ENCODE peak calls at places on chromosomes 2 and 18, in six cellular contexts. J is transverse colon; E is CD4-positive, alpha-beta T cell; G is effector memory CD4-positive, alpha-beta T cell; Y is heart left ventricle; B is left ventricle myocardium inferior. O is an unnamed sample.

GRCh38 chr18:22547807-22548561 is 130.3 kb upstream of the CTAGE1 start:
- DNase-seq in E (no peak), B (no peak), J (no peak), G (no peak), Y (no peak), O (no peak)

GRCh38 chr2:201795608-201796477 is 10.5 kb upstream of the CDK15 start:
- DNase-seq in B (no peak), G (no peak), Y (no peak), J (no peak), E (no peak), O (no peak)

GRCh38 chr18:54117853-54118773 is 106.4 kb downstream of the MBD2 start:
- DNase-seq in G (no peak), Y (no peak), E (no peak), B (no peak), J (no peak), O (no peak)

GRCh38 chr2:121150126-121150525 is 134.9 kb downstream of the TFCP2L1 start:
- DNase-seq in Y (no peak), J (no peak), B (no peak), E (no peak), G (no peak), O (no peak)

GRCh38 chr18:63183952-63184351 is 135.6 kb downstream of the BCL2 start:
- DNase-seq in G (no peak), E (no peak), B (no peak), J (no peak), Y (no peak), O (no peak)

GRCh38 chr2:157032019-157032418 is 225.5 kb upstream of the GALNT5 start:
- DNase-seq in G (no peak), J (no peak), B (no peak), E (no peak), Y (no peak), O (no peak)

GRCh38 chr2:143646271-143646670 is 517.1 kb downstream of the ARHGAP15 start:
- DNase-seq in B (no peak), J (no peak), E (no peak), G (no peak), Y (no peak), O (no peak)

GRCh38 chr2:195404650-195405049 is 252.4 kb upstream of the SLC39A10 start:
- DNase-seq in E (no peak), B (no peak), J (no peak), Y (no peak), G (no peak), O (no peak)

GRCh38 chr18:61001138-61001537 is 332.1 kb upstream of the CDH20 start:
- DNase-seq in J (no peak), B (no peak), G (no peak), Y (no peak), E (no peak), O (no peak)

GRCh38 chr2:192645811-192646598 is 451.3 kb upstream of the TMEFF2 start:
- DNase-seq in G (no peak), B (no peak), Y (no peak), E (no peak), J (no peak), O (no peak)

GRCh38 chr18:1036926-1037325 is 132.3 kb downstream of the ADCYAP1 start:
- DNase-seq in J (no peak), Y (no peak), E (no peak), G (no peak), B (no peak), O (no peak)

GRCh38 chr2:170155723-170156253 is 22.2 kb upstream of the MYO3B start:
- DNase-seq in Y (no peak), G (no peak), J (no peak), E (no peak), B (no peak), O (no peak)

GRCh38 chr2:173922760-173923159 is 42.4 kb downstream of the SP3 start:
- DNase-seq in B (no peak), G (no peak), J (no peak), Y (no peak), E (no peak), O (no peak)

DNA sequence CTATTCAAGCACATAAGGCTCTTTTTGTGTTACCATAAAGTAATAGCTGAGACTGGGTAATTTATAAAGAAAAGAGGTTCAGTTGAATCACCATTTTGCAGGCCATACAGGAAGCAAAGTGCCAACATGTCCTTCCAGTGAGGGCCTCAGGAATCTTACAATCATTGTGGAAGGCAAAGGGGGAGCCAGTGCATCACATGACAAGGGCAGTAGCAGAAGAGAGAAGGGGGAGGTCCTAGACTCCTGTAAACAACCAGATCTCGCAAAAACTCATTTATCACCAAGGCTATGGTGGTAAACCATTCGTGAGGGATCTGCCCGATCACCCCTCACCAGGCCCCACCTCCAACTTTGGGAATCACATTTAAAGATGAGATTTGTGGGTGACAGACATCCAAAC is 16.7 kb downstream of the DSG4 start:
- DNase-seq in J (no peak), E (no peak), Y (no peak), G (no peak), B (no peak), O (no peak)
- H3K27ac ChIP-seq in J (no peak overlapping the region), E (no peak overlapping the region), Y (no peak overlapping the region), G (no peak overlapping the region), B (no peak overlapping the region), O (no peak overlapping the region)

GRCh38 chr2:26429779-26430654 is 28.3 kb downstream of the DRC1 start:
- DNase-seq in J (no peak), B (peak; percentile 50), G (no peak), E (no peak), Y (no peak), O (no peak)
- H3K27ac ChIP-seq in J (no peak overlapping the region), B (no peak overlapping the region), G (no peak overlapping the region), E (no peak overlapping the region), Y (no peak overlapping the region), O (no peak overlapping the region)

GRCh38 chr2:234863043-234863934 is 88.5 kb upstream of the SH3BP4 start:
- DNase-seq in G (no peak), Y (no peak), E (no peak), J (peak; percentile 19), B (peak; percentile 25), O (no peak)

GRCh38 chr2:234858134-234858533 is 93.7 kb upstream of the SH3BP4 start:
- DNase-seq in E (no peak), B (no peak), Y (no peak), J (no peak), G (no peak), O (no peak)

GRCh38 chr2:234853739-234854138 is 98.1 kb upstream of the SH3BP4 start:
- DNase-seq in J (no peak), G (no peak), E (no peak), B (no peak), Y (no peak), O (no peak)

GRCh38 chr2:234861841-234862735 is 89.7 kb upstream of the SH3BP4 start:
- DNase-seq in G (no peak), B (peak; percentile 56), J (no peak), E (no peak), Y (peak; percentile 70), O (no peak)

GRCh38 chr2:234858790-234859329 is 93.0 kb upstream of the SH3BP4 start:
- DNase-seq in J (no peak), B (no peak), E (no peak), G (no peak), Y (no peak), O (no peak)
- H3K27ac ChIP-seq in J (no peak overlapping the region), B (no peak overlapping the region), E (no peak overlapping the region), G (no peak overlapping the region), Y (no peak overlapping the region), O (no peak overlapping the region)

DNA sequence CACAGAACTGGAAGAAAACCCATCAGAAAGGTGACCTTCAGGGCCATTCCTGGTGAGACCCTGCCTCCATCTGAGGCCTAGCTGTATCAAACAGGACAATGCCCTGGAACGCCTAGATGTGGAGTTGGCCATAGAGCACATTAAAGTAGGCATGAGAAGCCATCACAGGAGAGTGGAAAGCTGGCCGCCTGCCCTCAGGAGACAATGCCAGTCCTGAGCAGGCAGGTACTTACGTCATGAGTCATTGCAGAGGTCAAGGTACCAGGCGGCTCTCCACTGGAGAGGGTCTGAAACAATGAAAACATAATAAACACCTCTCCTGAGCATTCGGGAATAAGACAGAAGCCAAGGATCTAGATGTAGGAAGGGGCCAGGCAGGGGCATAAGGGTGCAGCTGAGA is 68.6 kb downstream of the CCDC93 start:
- DNase-seq in B (no peak), J (no peak), G (no peak), Y (no peak), E (no peak), O (no peak)
- H3K27ac ChIP-seq in B (no peak overlapping the region), J (no peak overlapping the region), G (no peak overlapping the region), Y (no peak overlapping the region), E (no peak overlapping the region), O (no peak overlapping the region)

GRCh38 chr2:96265840-96266569 is at the start of the genes CIAO1 and TMEM127:
- DNase-seq in J (peak; percentile 99), E (peak; percentile 98), B (peak; percentile 98), Y (peak; percentile 99), G (peak; percentile 95), O (peak; percentile 98)

GRCh38 chr2:96262306-96262705 is 3.5 kb downstream of the TMEM127 start:
- DNase-seq in G (no peak), E (no peak), Y (no peak), B (no peak), J (no peak), O (no peak)

GRCh38 chr2:96264086-96264485 is 1.7 kb downstream of the TMEM127 start:
- DNase-seq in Y (no peak), J (no peak), B (no peak), G (no peak), E (no peak), O (no peak)

GRCh38 chr2:96265349-96265839 is 403 bp downstream of the TMEM127 start:
- DNase-seq in J (peak; percentile 58), B (peak; percentile 59), Y (peak; percentile 79), G (peak; percentile 22), E (peak; percentile 31), O (peak; percentile 68)

GRCh38 chr2:96264656-96265348 is 995 bp downstream of the TMEM127 start:
- DNase-seq in E (no peak), Y (no peak), G (no peak), J (no peak), B (no peak), O (no peak)
- H3K27ac ChIP-seq in E (peak overlapping the region; percentile 87), Y (peak overlapping the region; percentile 95), G (peak overlapping the region; percentile 92), J (peak overlapping the region; percentile 97), B (peak overlapping the region; percentile 96), O (peak overlapping the region; percentile 75)

GRCh38 chr18:74748809-74749208 is 151.1 kb downstream of the ZNF407 start:
- DNase-seq in E (no peak), G (no peak), B (no peak), J (no peak), Y (no peak), O (no peak)

GRCh38 chr18:74742573-74742972 is 144.9 kb downstream of the ZNF407 start:
- DNase-seq in E (no peak), G (no peak), J (no peak), B (no peak), Y (no peak), O (no peak)

GRCh38 chr18:74739926-74740325 is 142.3 kb downstream of the ZNF407 start:
- DNase-seq in G (no peak), E (no peak), B (no peak), Y (no peak), J (no peak), O (no peak)

GRCh38 chr18:74745658-74746403 is 148.2 kb downstream of the ZNF407 start:
- DNase-seq in Y (no peak), J (no peak), B (no peak), E (no peak), G (no peak), O (no peak)
- H3K27ac ChIP-seq in Y (no peak overlapping the region), J (no peak overlapping the region), B (no peak overlapping the region), E (no peak overlapping the region), G (no peak overlapping the region), O (no peak overlapping the region)